ENCODE peak calls at places on chromosomes 5 and 9, in five cellular contexts. One of them, this sample, is unnamed.

GRCh38 chr9:137000177-137000930 is 4.0 kb upstream of the CLIC3 start:
- DNase-seq in hepatic stellate cell: peak
- DNase-seq in D341Med: no peak
- DNase-seq in stimulated activated CD4-positive, alpha-beta T cell treated with anti-CD3 and anti-CD28 coated beads, Interleukin-4, amount 100 ng/mL, for 4 hours: no peak
- DNase-seq in fibroblast of mammary gland: peak
- DNase-seq in this sample: no peak

GRCh38 chr5:57824047-57824446 is 341.4 kb upstream of the ACTBL2 start:
- DNase-seq in hepatic stellate cell: no peak
- DNase-seq in D341Med: no peak
- DNase-seq in stimulated activated CD4-positive, alpha-beta T cell treated with anti-CD3 and anti-CD28 coated beads, Interleukin-4, amount 100 ng/mL, for 4 hours: no peak
- DNase-seq in fibroblast of mammary gland: peak
- DNase-seq in this sample: no peak

GRCh38 chr9:18141681-18142080 is 332.3 kb upstream of the ADAMTSL1 start:
- DNase-seq in hepatic stellate cell: no peak
- DNase-seq in D341Med: no peak
- DNase-seq in stimulated activated CD4-positive, alpha-beta T cell treated with anti-CD3 and anti-CD28 coated beads, Interleukin-4, amount 100 ng/mL, for 4 hours: no peak
- DNase-seq in fibroblast of mammary gland: no peak
- DNase-seq in this sample: no peak

GRCh38 chr5:35743644-35744043 is 113.0 kb upstream of the IL7R start:
- DNase-seq in hepatic stellate cell: no peak
- DNase-seq in D341Med: no peak
- DNase-seq in stimulated activated CD4-positive, alpha-beta T cell treated with anti-CD3 and anti-CD28 coated beads, Interleukin-4, amount 100 ng/mL, for 4 hours: no peak
- DNase-seq in fibroblast of mammary gland: no peak
- DNase-seq in this sample: no peak

GRCh38 chr9:137305060-137305787 is 3.2 kb upstream of the NRARP start:
- DNase-seq in hepatic stellate cell: peak
- DNase-seq in D341Med: no peak
- DNase-seq in stimulated activated CD4-positive, alpha-beta T cell treated with anti-CD3 and anti-CD28 coated beads, Interleukin-4, amount 100 ng/mL, for 4 hours: peak
- DNase-seq in fibroblast of mammary gland: peak
- DNase-seq in this sample: peak

GRCh38 chr9:106920701-106921283 is 57.8 kb downstream of the ZNF462 start:
- DNase-seq in hepatic stellate cell: peak
- DNase-seq in D341Med: no peak
- DNase-seq in stimulated activated CD4-positive, alpha-beta T cell treated with anti-CD3 and anti-CD28 coated beads, Interleukin-4, amount 100 ng/mL, for 4 hours: no peak
- DNase-seq in fibroblast of mammary gland: peak
- DNase-seq in this sample: peak

GRCh38 chr9:88236531-88237453 is 98.5 kb upstream of the SPATA31C2 start:
- DNase-seq in hepatic stellate cell: no peak
- DNase-seq in D341Med: no peak
- DNase-seq in stimulated activated CD4-positive, alpha-beta T cell treated with anti-CD3 and anti-CD28 coated beads, Interleukin-4, amount 100 ng/mL, for 4 hours: no peak
- DNase-seq in fibroblast of mammary gland: peak
- DNase-seq in this sample: no peak

GRCh38 chr9:97386733-97387503 is 25.0 kb upstream of the TDRD7 start:
- DNase-seq in hepatic stellate cell: peak
- DNase-seq in D341Med: peak
- DNase-seq in stimulated activated CD4-positive, alpha-beta T cell treated with anti-CD3 and anti-CD28 coated beads, Interleukin-4, amount 100 ng/mL, for 4 hours: peak
- DNase-seq in fibroblast of mammary gland: peak
- DNase-seq in this sample: peak

GRCh38 chr5:11904270-11904906 is at the start of gene CTNND2:
- DNase-seq in hepatic stellate cell: no peak
- DNase-seq in D341Med: peak
- DNase-seq in stimulated activated CD4-positive, alpha-beta T cell treated with anti-CD3 and anti-CD28 coated beads, Interleukin-4, amount 100 ng/mL, for 4 hours: no peak
- DNase-seq in fibroblast of mammary gland: no peak
- DNase-seq in this sample: no peak

GRCh38 chr9:76433851-76434250 is 25.1 kb upstream of the GCNT1 start:
- DNase-seq in hepatic stellate cell: no peak
- DNase-seq in D341Med: no peak
- DNase-seq in stimulated activated CD4-positive, alpha-beta T cell treated with anti-CD3 and anti-CD28 coated beads, Interleukin-4, amount 100 ng/mL, for 4 hours: no peak
- DNase-seq in fibroblast of mammary gland: peak
- DNase-seq in this sample: peak

GRCh38 chr9:37910271-37910670 is 6.3 kb upstream of the SLC25A51 start:
- DNase-seq in hepatic stellate cell: no peak
- DNase-seq in D341Med: no peak
- DNase-seq in stimulated activated CD4-positive, alpha-beta T cell treated with anti-CD3 and anti-CD28 coated beads, Interleukin-4, amount 100 ng/mL, for 4 hours: no peak
- DNase-seq in fibroblast of mammary gland: no peak
- DNase-seq in this sample: no peak

GRCh38 chr9:105502276-105502675 is 54.4 kb downstream of the FSD1L start:
- DNase-seq in hepatic stellate cell: no peak
- DNase-seq in D341Med: no peak
- DNase-seq in stimulated activated CD4-positive, alpha-beta T cell treated with anti-CD3 and anti-CD28 coated beads, Interleukin-4, amount 100 ng/mL, for 4 hours: no peak
- DNase-seq in fibroblast of mammary gland: peak
- DNase-seq in this sample: no peak

GRCh38 chr9:98248737-98249474 is 6.5 kb downstream of the TBC1D2 start:
- DNase-seq in hepatic stellate cell: no peak
- DNase-seq in D341Med: no peak
- DNase-seq in stimulated activated CD4-positive, alpha-beta T cell treated with anti-CD3 and anti-CD28 coated beads, Interleukin-4, amount 100 ng/mL, for 4 hours: no peak
- DNase-seq in fibroblast of mammary gland: peak
- DNase-seq in this sample: peak

GRCh38 chr5:126339215-126339805 is 83.9 kb upstream of the GRAMD2B start:
- DNase-seq in hepatic stellate cell: peak
- DNase-seq in D341Med: peak
- DNase-seq in stimulated activated CD4-positive, alpha-beta T cell treated with anti-CD3 and anti-CD28 coated beads, Interleukin-4, amount 100 ng/mL, for 4 hours: peak
- DNase-seq in fibroblast of mammary gland: peak
- DNase-seq in this sample: no peak

GRCh38 chr9:7042124-7042523 is 284.4 kb downstream of the KDM4C start:
- DNase-seq in hepatic stellate cell: no peak
- DNase-seq in D341Med: no peak
- DNase-seq in stimulated activated CD4-positive, alpha-beta T cell treated with anti-CD3 and anti-CD28 coated beads, Interleukin-4, amount 100 ng/mL, for 4 hours: no peak
- DNase-seq in fibroblast of mammary gland: peak
- DNase-seq in this sample: no peak

GRCh38 chr9:114308361-114308950 is 14.4 kb upstream of the ORM1 start:
- DNase-seq in hepatic stellate cell: no peak
- DNase-seq in D341Med: no peak
- DNase-seq in stimulated activated CD4-positive, alpha-beta T cell treated with anti-CD3 and anti-CD28 coated beads, Interleukin-4, amount 100 ng/mL, for 4 hours: no peak
- DNase-seq in fibroblast of mammary gland: no peak
- DNase-seq in this sample: no peak

GRCh38 chr9:109574061-109574882 is 76.2 kb upstream of the PTPN3 start:
- DNase-seq in hepatic stellate cell: peak
- DNase-seq in D341Med: peak
- DNase-seq in stimulated activated CD4-positive, alpha-beta T cell treated with anti-CD3 and anti-CD28 coated beads, Interleukin-4, amount 100 ng/mL, for 4 hours: no peak
- DNase-seq in fibroblast of mammary gland: peak
- DNase-seq in this sample: peak

GRCh38 chr5:157165261-157165660 is 803 bp downstream of the GARIN3 start:
- DNase-seq in hepatic stellate cell: no peak
- DNase-seq in D341Med: no peak
- DNase-seq in stimulated activated CD4-positive, alpha-beta T cell treated with anti-CD3 and anti-CD28 coated beads, Interleukin-4, amount 100 ng/mL, for 4 hours: no peak
- DNase-seq in fibroblast of mammary gland: no peak
- DNase-seq in this sample: no peak

GRCh38 chr9:126973651-126974529 is 59.3 kb downstream of the RALGPS1 start:
- DNase-seq in hepatic stellate cell: no peak
- DNase-seq in D341Med: no peak
- DNase-seq in stimulated activated CD4-positive, alpha-beta T cell treated with anti-CD3 and anti-CD28 coated beads, Interleukin-4, amount 100 ng/mL, for 4 hours: no peak
- DNase-seq in fibroblast of mammary gland: no peak
- DNase-seq in this sample: no peak

GRCh38 chr9:97811534-97812246 is 41.3 kb upstream of the FOXE1 start:
- DNase-seq in hepatic stellate cell: peak
- DNase-seq in D341Med: no peak
- DNase-seq in stimulated activated CD4-positive, alpha-beta T cell treated with anti-CD3 and anti-CD28 coated beads, Interleukin-4, amount 100 ng/mL, for 4 hours: no peak
- DNase-seq in fibroblast of mammary gland: peak
- DNase-seq in this sample: peak

GRCh38 chr5:75387806-75388205 is 50.8 kb downstream of the HMGCR start:
- DNase-seq in hepatic stellate cell: no peak
- DNase-seq in D341Med: no peak
- DNase-seq in stimulated activated CD4-positive, alpha-beta T cell treated with anti-CD3 and anti-CD28 coated beads, Interleukin-4, amount 100 ng/mL, for 4 hours: no peak
- DNase-seq in fibroblast of mammary gland: no peak
- DNase-seq in this sample: no peak

GRCh38 chr9:106893088-106893487 is 30.1 kb downstream of the ZNF462 start:
- DNase-seq in hepatic stellate cell: no peak
- DNase-seq in D341Med: no peak
- DNase-seq in stimulated activated CD4-positive, alpha-beta T cell treated with anti-CD3 and anti-CD28 coated beads, Interleukin-4, amount 100 ng/mL, for 4 hours: no peak
- DNase-seq in fibroblast of mammary gland: peak
- DNase-seq in this sample: no peak

GRCh38 chr9:136688274-136689107 is 1.2 kb upstream of the AGPAT2 start:
- DNase-seq in hepatic stellate cell: no peak
- DNase-seq in D341Med: no peak
- DNase-seq in stimulated activated CD4-positive, alpha-beta T cell treated with anti-CD3 and anti-CD28 coated beads, Interleukin-4, amount 100 ng/mL, for 4 hours: no peak
- DNase-seq in fibroblast of mammary gland: no peak
- DNase-seq in this sample: no peak

GRCh38 chr5:129672006-129672405 is 75.9 kb upstream of the MINAR2 start:
- DNase-seq in hepatic stellate cell: no peak
- DNase-seq in D341Med: no peak
- DNase-seq in stimulated activated CD4-positive, alpha-beta T cell treated with anti-CD3 and anti-CD28 coated beads, Interleukin-4, amount 100 ng/mL, for 4 hours: no peak
- DNase-seq in fibroblast of mammary gland: peak
- DNase-seq in this sample: no peak

GRCh38 chr9:68822596-68823165 is 117.6 kb downstream of the PIP5K1B start:
- DNase-seq in hepatic stellate cell: no peak
- DNase-seq in D341Med: no peak
- DNase-seq in stimulated activated CD4-positive, alpha-beta T cell treated with anti-CD3 and anti-CD28 coated beads, Interleukin-4, amount 100 ng/mL, for 4 hours: no peak
- DNase-seq in fibroblast of mammary gland: no peak
- DNase-seq in this sample: no peak

GRCh38 chr5:138603521-138603920 is 28.3 kb upstream of the HSPA9 start:
- DNase-seq in hepatic stellate cell: no peak
- DNase-seq in D341Med: no peak
- DNase-seq in stimulated activated CD4-positive, alpha-beta T cell treated with anti-CD3 and anti-CD28 coated beads, Interleukin-4, amount 100 ng/mL, for 4 hours: no peak
- DNase-seq in fibroblast of mammary gland: no peak
- DNase-seq in this sample: peak

GRCh38 chr9:38009990-38010389 is 59.0 kb downstream of the SHB start:
- DNase-seq in hepatic stellate cell: no peak
- DNase-seq in D341Med: no peak
- DNase-seq in stimulated activated CD4-positive, alpha-beta T cell treated with anti-CD3 and anti-CD28 coated beads, Interleukin-4, amount 100 ng/mL, for 4 hours: no peak
- DNase-seq in fibroblast of mammary gland: no peak
- DNase-seq in this sample: no peak

GRCh38 chr9:77384406-77384805 is 207.1 kb downstream of the VPS13A start:
- DNase-seq in hepatic stellate cell: peak
- DNase-seq in D341Med: no peak
- DNase-seq in stimulated activated CD4-positive, alpha-beta T cell treated with anti-CD3 and anti-CD28 coated beads, Interleukin-4, amount 100 ng/mL, for 4 hours: no peak
- DNase-seq in fibroblast of mammary gland: peak
- DNase-seq in this sample: peak

GRCh38 chr9:21694424-21694823 is 108.0 kb upstream of the MTAP start:
- DNase-seq in hepatic stellate cell: no peak
- DNase-seq in D341Med: no peak
- DNase-seq in stimulated activated CD4-positive, alpha-beta T cell treated with anti-CD3 and anti-CD28 coated beads, Interleukin-4, amount 100 ng/mL, for 4 hours: no peak
- DNase-seq in fibroblast of mammary gland: no peak
- DNase-seq in this sample: no peak

GRCh38 chr5:53478411-53479044 is 1.9 kb upstream of the FST start:
- DNase-seq in hepatic stellate cell: peak
- DNase-seq in D341Med: peak
- DNase-seq in stimulated activated CD4-positive, alpha-beta T cell treated with anti-CD3 and anti-CD28 coated beads, Interleukin-4, amount 100 ng/mL, for 4 hours: no peak
- DNase-seq in fibroblast of mammary gland: peak
- DNase-seq in this sample: no peak